ENCODE peak calls at places on chromosomes 11 and 22, in eight cellular contexts. X, A, H, L, N, V, Z and O are unnamed samples.

GRCh38 chr22:42921301-42921700 is 64.2 kb upstream of the ARFGAP3 start:
- ATAC-seq in X (no peak), A (no peak), Z (no peak), N (peak), H (no peak), L (peak), V (no peak), O (no peak)

GRCh38 chr11:133508448-133508847 is 23.9 kb downstream of the OPCML start:
- ATAC-seq in V (no peak), H (no peak), X (no peak), Z (no peak), L (no peak), A (no peak), N (no peak), O (no peak)

GRCh38 chr11:46408407-46408986 is 16.9 kb upstream of the CHRM4 start:
- ATAC-seq in H (no peak), L (no peak), N (no peak), X (no peak), Z (no peak), V (no peak), A (no peak), O (no peak)

GRCh38 chr22:45717787-45718186 is 46.2 kb downstream of the ATXN10 start:
- ATAC-seq in Z (peak), X (no peak), V (no peak), L (no peak), H (no peak), N (no peak), A (no peak), O (no peak)

GRCh38 chr22:42883121-42883520 is 26.0 kb upstream of the ARFGAP3 start:
- ATAC-seq in Z (no peak), L (no peak), A (no peak), N (no peak), V (no peak), H (peak), X (no peak), O (no peak)

GRCh38 chr11:79081441-79082124 is 359.2 kb downstream of the TENM4 start:
- ATAC-seq in L (no peak), Z (peak), H (no peak), X (no peak), A (no peak), N (peak), V (no peak), O (no peak)

GRCh38 chr22:49943405-49943765 is 17.2 kb upstream of the PIM3 start:
- ATAC-seq in H (no peak), Z (no peak), V (no peak), A (peak), N (no peak), X (no peak), L (no peak), O (no peak)

GRCh38 chr11:37503411-37504065 is 905.5 kb upstream of the RAG2 start:
- ATAC-seq in A (no peak), N (no peak), H (no peak), V (no peak), L (no peak), Z (no peak), X (no peak), O (no peak)

GRCh38 chr11:12755510-12755909 is 81.3 kb downstream of the TEAD1 start:
- ATAC-seq in V (no peak), Z (peak), H (no peak), X (no peak), N (no peak), L (no peak), A (no peak), O (no peak)

GRCh38 chr11:73171762-73172161 is 29.6 kb upstream of the FCHSD2 start:
- ATAC-seq in L (no peak), X (no peak), H (no peak), Z (no peak), V (no peak), A (no peak), N (no peak), O (no peak)

GRCh38 chr11:57315491-57315890 is 9.3 kb downstream of the TNKS1BP1 start:
- ATAC-seq in L (no peak), H (no peak), A (no peak), N (peak), V (no peak), Z (no peak), X (no peak), O (no peak)

GRCh38 chr22:29203883-29204282 is 1.8 kb upstream of the EMID1 start:
- ATAC-seq in L (no peak), V (no peak), X (no peak), N (no peak), A (no peak), H (no peak), Z (no peak), O (no peak)

GRCh38 chr11:61874460-61874809 is 16.9 kb downstream of the FADS3 start:
- ATAC-seq in X (no peak), A (no peak), Z (no peak), V (no peak), H (no peak), L (peak), N (no peak), O (no peak)

GRCh38 chr11:72225411-72225951 is 914 bp downstream of the INPPL1 start:
- ATAC-seq in L (no peak), V (no peak), X (no peak), N (no peak), Z (no peak), H (no peak), A (peak), O (peak)

GRCh38 chr11:34600339-34601084 is 20.4 kb upstream of the EHF start:
- ATAC-seq in Z (peak), H (peak), A (no peak), L (peak), V (peak), N (peak), X (no peak), O (no peak)

GRCh38 chr11:110565344-110565684 is 135.6 kb downstream of the FDX1 start:
- ATAC-seq in L (peak), N (no peak), H (no peak), A (no peak), X (peak), Z (peak), V (no peak), O (no peak)

GRCh38 chr11:123062158-123062891 is 389 bp upstream of the HSPA8 start:
- ATAC-seq in N (peak), H (peak), L (peak), V (peak), Z (peak), A (peak), X (peak), O (peak)

GRCh38 chr11:130415719-130416536 is 12.5 kb downstream of the ADAMTS8 start:
- ATAC-seq in Z (no peak), N (no peak), L (no peak), V (no peak), X (no peak), H (no peak), A (no peak), O (no peak)

GRCh38 chr11:112655386-112655785 is 305.8 kb upstream of the NCAM1 start:
- ATAC-seq in L (peak), N (no peak), X (no peak), A (no peak), H (no peak), V (peak), Z (no peak), O (no peak)

GRCh38 chr22:31747441-31747840 is 2.5 kb downstream of the PRR14L start:
- ATAC-seq in X (no peak), L (no peak), N (no peak), A (no peak), V (no peak), H (no peak), Z (no peak), O (no peak)

GRCh38 chr11:19955660-19956059 is 204.6 kb downstream of the DBX1 start:
- ATAC-seq in X (no peak), L (no peak), V (no peak), H (no peak), A (no peak), Z (no peak), N (peak), O (no peak)

GRCh38 chr11:66221726-66222236 is 46.7 kb upstream of the RAB1B start:
- ATAC-seq in A (no peak), L (no peak), H (peak), Z (no peak), X (no peak), V (no peak), N (no peak), O (peak)

GRCh38 chr11:111528557-111528956 is 12.0 kb upstream of the LAYN start:
- ATAC-seq in X (no peak), H (no peak), A (no peak), L (no peak), V (no peak), N (no peak), Z (no peak), O (no peak)

GRCh38 chr11:121513807-121514206 is 61.0 kb upstream of the SORL1-AS1 start:
- ATAC-seq in V (no peak), L (no peak), Z (no peak), X (no peak), H (no peak), A (no peak), N (no peak), O (no peak)

GRCh38 chr22:45511847-45512261 is 9.2 kb downstream of the FBLN1 start:
- ATAC-seq in X (peak), A (no peak), Z (no peak), H (peak), N (peak), V (peak), L (peak), O (no peak)

GRCh38 chr22:28930357-28931007 is 47.1 kb downstream of the ZNRF3 start:
- ATAC-seq in A (no peak), N (no peak), H (peak), V (no peak), Z (no peak), X (no peak), L (peak), O (no peak)

GRCh38 chr22:45246060-45246985 is 5.6 kb upstream of the KIAA0930 start:
- ATAC-seq in Z (peak), A (no peak), L (peak), V (peak), N (peak), H (peak), X (peak), O (no peak)

GRCh38 chr11:44912270-44912987 is 38.3 kb downstream of the TP53I11 start:
- ATAC-seq in V (no peak), L (peak), N (no peak), H (no peak), X (no peak), Z (no peak), A (no peak), O (no peak)

GRCh38 chr11:128707671-128708070 is 13.8 kb downstream of the FLI1 start:
- ATAC-seq in N (no peak), Z (no peak), V (no peak), A (no peak), H (no peak), X (no peak), L (no peak), O (no peak)

GRCh38 chr11:119481667-119482400 is 58.9 kb upstream of the THY1 start:
- ATAC-seq in X (no peak), H (peak), A (no peak), N (peak), L (peak), Z (peak), V (peak), O (peak)

GRCh38 chr11:79139900-79140299 is 300.9 kb downstream of the TENM4 start:
- ATAC-seq in A (peak), H (no peak), Z (no peak), V (no peak), X (no peak), L (no peak), N (no peak), O (peak)

GRCh38 chr11:100010393-100010792 is 676.7 kb upstream of the ARHGAP42 start:
- ATAC-seq in H (no peak), N (no peak), Z (no peak), A (no peak), L (no peak), V (no peak), X (no peak), O (no peak)

GRCh38 chr22:45583504-45583903 is 80.8 kb downstream of the FBLN1 start:
- ATAC-seq in N (no peak), H (no peak), L (no peak), V (no peak), A (peak), Z (no peak), X (no peak), O (peak)

GRCh38 chr11:70378506-70379134 is 19.7 kb upstream of the CTTN start:
- ATAC-seq in Z (no peak), L (no peak), X (no peak), A (no peak), V (no peak), N (no peak), H (no peak), O (peak)

GRCh38 chr11:126701555-126701897 is 299.0 kb downstream of the KIRREL3 start:
- ATAC-seq in L (no peak), X (no peak), V (no peak), Z (no peak), H (no peak), A (no peak), N (no peak), O (no peak)

GRCh38 chr11:16987205-16987568 is 27.0 kb downstream of the PLEKHA7 start:
- ATAC-seq in A (no peak), L (peak), Z (no peak), V (peak), H (peak), N (peak), X (peak), O (no peak)

GRCh38 chr11:86727105-86727504 is 54.7 kb upstream of the ME3 start:
- ATAC-seq in V (no peak), L (no peak), X (no peak), A (no peak), N (no peak), H (no peak), Z (no peak), O (no peak)

GRCh38 chr11:99634581-99634980 is 613.8 kb downstream of the CNTN5 start:
- ATAC-seq in X (no peak), N (no peak), A (no peak), H (no peak), V (no peak), L (no peak), Z (no peak), O (no peak)

GRCh38 chr11:35056391-35057093 is 82.4 kb upstream of the CD44 start:
- ATAC-seq in H (peak), L (no peak), V (peak), Z (peak), X (no peak), A (no peak), N (no peak), O (no peak)